ENCODE peak calls at places on chromosome 12, in eight cellular contexts. V, N, F, S, R, B, J and X are unnamed samples.
A peak's percentile ranks its signal among the peaks of the same experiment; 100 is the strongest.

GRCh38 chr12:90234455-90234854 is 525.8 kb upstream of the ATP2B1 start:
- DNase-seq in N (no peak), V (no peak), J (no peak), F (peak; percentile 66), B (no peak), S (no peak), R (no peak), X (no peak)

GRCh38 chr12:98896938-98897337 is 251.8 kb downstream of the APAF1 start:
- DNase-seq in N (no peak), R (no peak), F (peak; percentile 1), J (no peak), S (no peak), V (no peak), B (no peak), X (peak; percentile 31)

GRCh38 chr12:64480148-64480547 is 28.2 kb downstream of the TBK1 start:
- DNase-seq in V (no peak), R (no peak), F (peak; percentile 22), J (no peak), S (no peak), N (no peak), B (no peak), X (no peak)

GRCh38 chr12:119911147-119911546 is 34.0 kb upstream of the CIT start:
- DNase-seq in B (no peak), F (peak; percentile 38), J (peak; percentile 55), R (no peak), S (no peak), N (peak; percentile 67), V (no peak), X (peak; percentile 11)

GRCh38 chr12:27284751-27285150 is 40.7 kb downstream of the STK38L start:
- DNase-seq in R (no peak), J (peak; percentile 57), N (no peak), B (no peak), S (no peak), F (peak; percentile 67), V (no peak), X (peak; percentile 22)

GRCh38 chr12:24822121-24822899 is 126.6 kb downstream of the BCAT1 start:
- DNase-seq in J (no peak), B (no peak), N (no peak), S (no peak), F (peak; percentile 87), V (no peak), R (no peak), X (peak; percentile 84)

GRCh38 chr12:52645982-52646381 is 6.0 kb downstream of the KRT2 start:
- DNase-seq in F (no peak), V (no peak), R (no peak), B (no peak), J (no peak), S (no peak), N (peak; percentile 49), X (no peak)

GRCh38 chr12:89899651-89900050 is 191.0 kb upstream of the ATP2B1 start:
- DNase-seq in S (no peak), J (no peak), V (no peak), N (no peak), F (no peak), R (no peak), B (no peak), X (no peak)

GRCh38 chr12:1583421-1584078 is 10.8 kb downstream of the FBXL14 start:
- DNase-seq in V (no peak), S (no peak), R (peak; percentile 70), J (peak; percentile 83), F (peak; percentile 96), B (no peak), N (peak; percentile 77), X (peak; percentile 88)

GRCh38 chr12:1529862-1530591 is 64.4 kb downstream of the FBXL14 start:
- DNase-seq in F (no peak), B (no peak), N (no peak), V (peak; percentile 40), J (no peak), S (no peak), R (peak; percentile 58), X (no peak)

GRCh38 chr12:114152890-114153289 is 186.8 kb upstream of the RBM19 start:
- DNase-seq in F (peak; percentile 6), V (no peak), N (no peak), J (peak; percentile 66), R (no peak), S (no peak), B (no peak), X (no peak)

DNA sequence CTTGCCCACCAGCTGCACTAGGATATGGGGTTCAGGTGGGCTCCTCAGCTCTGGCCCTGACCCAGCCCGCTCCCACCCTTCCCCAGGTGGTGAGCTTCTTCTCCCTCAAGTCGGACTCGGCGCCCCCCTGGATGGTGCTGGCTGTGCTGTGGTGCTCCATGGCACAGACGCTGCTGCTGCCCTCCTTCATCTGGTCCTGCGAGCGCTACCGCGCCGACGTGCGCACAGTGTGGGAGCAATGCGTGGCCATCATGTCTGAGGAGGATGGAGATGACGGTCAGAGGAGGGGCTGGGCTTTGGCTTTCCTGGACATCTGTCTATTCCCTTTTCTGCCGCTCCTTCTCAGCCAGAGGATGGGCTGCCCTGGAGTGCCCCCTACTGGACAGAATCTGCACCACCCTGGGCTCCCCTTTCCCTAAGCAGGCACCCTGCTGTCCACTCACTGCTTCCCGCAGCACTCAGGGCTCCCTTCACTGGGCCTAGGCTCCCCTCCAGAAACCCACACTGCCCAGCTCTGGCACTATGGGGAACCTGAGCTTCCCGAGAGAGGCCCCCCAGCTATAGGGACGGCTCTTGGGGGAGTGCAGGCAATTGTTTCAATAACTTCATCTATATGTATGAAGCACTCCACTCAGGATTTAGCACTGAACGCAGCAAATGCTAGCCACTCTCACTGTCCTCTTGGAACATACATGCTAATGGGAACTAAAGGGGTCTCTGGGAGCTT is 2.6 kb upstream of the P3H3 start:
- DNase-seq in B (peak; percentile 89), R (peak; percentile 84), S (peak; percentile 53), J (peak; percentile 84), N (peak; percentile 68), V (peak; percentile 87), F (peak; percentile 84), X (no peak)
- TF ChIP-seq CTCF in B (peak; percentile 91), R (peak; percentile 90), S (peak; percentile 91), J (peak; percentile 79), N (peak; percentile 96), V (peak; percentile 95), F (peak; percentile 97), X (peak; percentile 91)

GRCh38 chr12:95424271-95424994 is 49.5 kb upstream of the METAP2 start:
- DNase-seq in N (no peak), R (no peak), V (no peak), B (no peak), J (no peak), F (peak; percentile 17), S (no peak), X (no peak)

DNA sequence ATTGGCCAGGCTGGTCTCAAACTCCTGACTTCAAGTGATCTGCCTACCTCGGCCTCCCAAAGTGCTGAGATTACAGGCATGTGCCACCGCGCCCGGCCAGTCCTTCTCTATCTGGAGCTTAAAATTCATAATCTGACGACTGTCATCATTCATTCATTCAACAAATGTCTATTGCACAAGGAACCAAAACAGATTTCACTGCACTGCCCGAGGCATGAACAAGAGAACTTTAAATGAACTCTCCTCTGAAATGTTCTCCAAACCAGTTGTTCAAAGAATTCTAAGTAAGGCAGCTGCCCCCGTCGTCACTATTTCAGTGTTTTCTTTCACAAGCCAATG is 44.8 kb upstream of the METAP2 start:
- DNase-seq in V (no peak), J (no peak), S (no peak), F (no peak), B (no peak), N (no peak), R (no peak), X (no peak)
- H3K4me3 ChIP-seq in V (no peak overlapping the region), J (no peak overlapping the region), S (no peak overlapping the region), F (no peak overlapping the region), B (no peak overlapping the region), N (no peak overlapping the region), R (no peak overlapping the region), X (no peak overlapping the region)

GRCh38 chr12:12999959-13000615 is at the start of gene HEBP1:
- DNase-seq in V (peak; percentile 97), S (peak; percentile 65), N (peak; percentile 64), R (peak; percentile 96), J (peak; percentile 76), F (peak; percentile 81), B (peak; percentile 98), X (peak; percentile 55)
- TF ChIP-seq CTCF in V (no peak), S (no peak), N (no peak), R (no peak), J (no peak), F (no peak), B (no peak), X (no peak)

DNA sequence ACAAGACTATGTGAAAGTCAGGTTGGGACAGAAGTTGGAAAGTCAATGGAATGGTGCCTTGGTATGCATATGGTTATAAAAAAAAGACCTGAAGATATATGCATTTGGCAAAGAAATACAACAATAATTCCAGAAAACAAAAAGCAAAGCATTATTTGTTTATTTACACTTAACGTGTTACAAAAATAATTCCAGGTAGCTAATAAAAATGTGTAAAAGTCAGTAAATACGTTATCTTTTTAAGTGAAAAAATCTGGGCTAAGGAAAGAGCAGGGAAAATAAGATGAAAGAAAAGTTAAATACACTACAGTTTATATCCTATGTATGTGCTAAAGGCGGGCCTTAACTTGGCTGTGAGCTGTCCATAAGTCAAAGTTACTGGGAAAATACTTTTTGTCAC is 266.3 kb downstream of the MED13L start:
- DNase-seq in F (no peak), N (no peak), J (no peak), B (no peak), S (no peak), R (no peak), V (no peak), X (no peak)
- H3K4me3 ChIP-seq in F (no peak overlapping the region), N (no peak overlapping the region), J (no peak overlapping the region), B (no peak overlapping the region), S (no peak overlapping the region), R (no peak overlapping the region), V (no peak overlapping the region), X (no peak overlapping the region)

DNA sequence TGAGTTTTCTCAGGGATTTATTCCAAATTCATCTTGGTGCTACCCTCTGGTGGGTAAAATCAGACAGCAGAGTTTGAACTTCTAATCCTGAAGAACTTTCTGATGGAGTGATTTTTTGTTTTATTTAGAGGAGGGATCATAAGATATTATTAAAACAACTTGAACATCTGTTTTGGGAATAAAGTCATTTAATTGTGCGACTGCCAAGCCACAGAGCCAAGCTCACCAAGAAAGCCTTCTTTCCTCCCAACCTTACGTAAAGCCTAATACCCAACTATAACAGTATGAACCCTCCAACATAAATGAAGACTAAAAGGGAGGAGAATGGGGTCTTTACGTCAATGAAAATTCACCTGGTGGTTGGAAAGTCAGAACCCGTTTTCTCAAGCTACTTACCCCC is 205.5 kb upstream of the IGF1 start:
- DNase-seq in F (no peak), R (no peak), B (no peak), N (no peak), V (no peak), S (no peak), J (no peak), X (no peak)
- TF ChIP-seq CTCF in F (no peak), R (no peak), B (no peak), N (no peak), V (no peak), S (no peak), J (no peak), X (no peak)